ENCODE peak calls at places on chromosome 15, in nine cellular contexts. Y is stimulated activated CD4-positive, alpha-beta T cell treated with anti-CD3 and anti-CD28 coated beads, Interleukin-1b, Interleukin-23, amount 100 ng/mL, for 24 hours; S is HFFc6; U is astrocyte of the spinal cord; Q is AG04449; W is left ventricle myocardium superior; H is heart left ventricle; N is Ammon's horn; A is hepatocyte. O is an unnamed sample.

GRCh38 chr15:75200765-75201608 is 695 bp upstream of the C15orf39 start:
- DNase-seq in W (peak; percentile 65), H (peak; percentile 66), S (no peak), A (peak; percentile 90), U (peak; percentile 26), Y (no peak), Q (no peak), N (no peak), O (peak; percentile 81)

GRCh38 chr15:77035584-77035983 is 35.3 kb downstream of the TSPAN3 start:
- DNase-seq in W (no peak), H (peak; percentile 40), A (peak; percentile 4), N (no peak), Y (no peak), Q (no peak), U (no peak), S (no peak), O (no peak)

GRCh38 chr15:74906193-74906449 is 530 bp downstream of the FAM219B start:
- DNase-seq in U (no peak), W (no peak), Y (peak; percentile 15), N (peak; percentile 49), Q (no peak), H (no peak), S (no peak), A (peak; percentile 53), O (no peak)

GRCh38 chr15:76576526-76577279 is 240.1 kb downstream of the ISL2 start:
- DNase-seq in Y (no peak), S (no peak), Q (no peak), U (peak; percentile 76), H (peak; percentile 70), A (peak; percentile 34), N (peak; percentile 41), W (peak; percentile 83), O (peak; percentile 82)

GRCh38 chr15:80514071-80514780 is 110.0 kb downstream of the ARNT2 start:
- DNase-seq in Q (peak; percentile 67), S (peak; percentile 52), Y (no peak), U (peak; percentile 31), N (no peak), W (no peak), H (no peak), A (no peak), O (no peak)

GRCh38 chr15:90674476-90674875 is 42.7 kb upstream of the BLM start:
- DNase-seq in S (no peak), H (no peak), W (no peak), A (no peak), Y (no peak), N (no peak), U (no peak), Q (no peak), O (no peak)

GRCh38 chr15:41904487-41905359 is 10.9 kb upstream of the SPTBN5 start:
- DNase-seq in W (peak; percentile 70), H (no peak), S (peak; percentile 49), Q (no peak), U (peak; percentile 55), N (peak; percentile 83), A (peak; percentile 85), Y (peak; percentile 47), O (peak; percentile 71)

GRCh38 chr15:64949383-64950141 is 37.9 kb downstream of the ANKDD1A start:
- DNase-seq in H (no peak), A (no peak), W (no peak), N (no peak), S (no peak), U (no peak), Q (no peak), Y (no peak), O (no peak)

GRCh38 chr15:62465173-62465572 is 300.1 kb upstream of the C2CD4B start:
- DNase-seq in A (no peak), H (no peak), Q (no peak), N (no peak), U (no peak), S (no peak), W (no peak), Y (no peak), O (no peak)

GRCh38 chr15:50084932-50085331 is 34.1 kb downstream of the ATP8B4 start:
- DNase-seq in W (no peak), Q (no peak), Y (no peak), N (no peak), S (no peak), H (no peak), U (no peak), A (no peak), O (no peak)

GRCh38 chr15:101189708-101190107 is 62.1 kb downstream of the CHSY1 start:
- DNase-seq in A (no peak), U (no peak), Y (no peak), W (peak; percentile 53), Q (no peak), S (no peak), H (no peak), N (no peak), O (no peak)

GRCh38 chr15:42605281-42605744 is 29.9 kb downstream of the STARD9 start:
- DNase-seq in S (no peak), H (no peak), Q (no peak), Y (no peak), A (no peak), N (no peak), U (peak; percentile 17), W (no peak), O (no peak)

GRCh38 chr15:38698215-38698614 is 133.6 kb upstream of the RASGRP1 start:
- DNase-seq in Y (no peak), U (no peak), H (no peak), W (no peak), S (no peak), A (no peak), Q (no peak), N (no peak), O (no peak)

GRCh38 chr15:90059208-90059985 is 42.9 kb downstream of the IDH2 start:
- DNase-seq in N (peak; percentile 78), Y (peak; percentile 57), S (no peak), Q (no peak), A (peak; percentile 50), H (peak; percentile 89), W (peak; percentile 83), U (no peak), O (peak; percentile 95)